ENCODE peak calls at places on chromosomes 6 and 20, in five cellular contexts. V, U, Q, Y and B are unnamed samples.

GRCh38 chr20:63403403-63404105 is 42.4 kb upstream of the CHRNA4 start:
- DNase-seq in V (no peak), U (no peak), Y (no peak), Q (no peak), B (no peak)

GRCh38 chr6:78533426-78533825 is 333.9 kb upstream of the IRAK1BP1 start:
- DNase-seq in Y (no peak), U (no peak), Q (no peak), V (no peak), B (no peak)

GRCh38 chr20:34175072-34175471 is 63.0 kb upstream of the EIF2S2 start:
- DNase-seq in U (no peak), Q (no peak), Y (no peak), V (no peak), B (no peak)

GRCh38 chr6:69974193-69974592 is 107.8 kb downstream of the COL19A1 start:
- DNase-seq in V (peak; percentile 21), U (no peak), Q (peak; percentile 76), Y (no peak), B (no peak)

GRCh38 chr20:51043811-51044210 is 20.9 kb upstream of the KCNG1 start:
- DNase-seq in Q (no peak), U (no peak), Y (peak; percentile 21), V (no peak), B (no peak)

GRCh38 chr6:11538049-11538798 is 675 bp downstream of the TMEM170B start:
- DNase-seq in U (peak; percentile 62), Y (no peak), Q (peak; percentile 56), V (no peak), B (peak; percentile 25)

GRCh38 chr6:3314621-3315020 is 55.9 kb downstream of the PSMG4 start:
- DNase-seq in U (no peak), Y (no peak), V (no peak), Q (no peak), B (no peak)

GRCh38 chr6:30700340-30700739 is 9.6 kb upstream of the NRM start:
- DNase-seq in Q (no peak), Y (no peak), U (no peak), V (no peak), B (no peak)

GRCh38 chr6:167985911-167986595 is 11.4 kb upstream of the KIF25 start:
- DNase-seq in U (no peak), Y (no peak), Q (no peak), V (no peak), B (no peak)

GRCh38 chr20:3843490-3843889 is 3.1 kb upstream of the MAVS start:
- DNase-seq in V (peak; percentile 81), Y (peak; percentile 27), U (no peak), Q (no peak), B (no peak)

GRCh38 chr6:48289841-48290240 is 178.8 kb upstream of the PTCHD4 start:
- DNase-seq in Y (no peak), V (no peak), U (no peak), Q (no peak), B (no peak)

DNA sequence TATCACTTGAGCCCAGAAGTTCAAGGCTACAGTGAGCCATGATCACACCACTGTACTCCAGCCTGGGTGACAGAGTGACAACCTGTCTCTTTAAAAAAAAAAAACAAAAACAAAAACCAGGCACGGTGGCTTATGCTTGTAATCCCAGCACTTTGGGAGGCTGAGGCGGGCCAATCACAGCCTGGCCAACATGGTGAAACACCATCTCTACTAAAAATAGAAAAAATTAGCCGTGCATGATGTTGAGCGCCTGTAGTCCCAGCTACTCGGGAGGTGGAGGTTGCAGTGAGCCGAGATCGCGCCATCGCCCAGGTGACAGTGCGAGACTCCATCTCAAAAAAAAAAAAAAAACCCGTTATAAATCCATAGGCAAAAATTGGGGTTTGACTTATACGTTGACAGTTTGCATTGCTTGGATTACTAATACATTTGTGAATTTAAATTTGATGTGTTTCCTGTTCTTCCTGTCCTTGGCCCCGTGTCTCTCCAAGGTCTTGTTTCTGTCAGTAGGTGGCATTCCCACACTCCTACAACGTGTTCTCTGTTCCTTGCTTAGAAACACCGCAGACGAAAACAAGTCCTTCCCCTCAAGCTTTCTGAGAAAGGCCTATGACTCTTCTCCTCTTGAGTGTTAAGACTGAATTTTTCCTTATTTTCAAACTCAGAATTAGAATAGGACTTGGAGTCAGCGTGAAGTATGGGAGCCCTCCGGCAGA is 147.0 kb downstream of the DTNBP1 start:
- DNase-seq in U (no peak), Y (no peak), Q (no peak), V (no peak), B (no peak)
- TF ChIP-seq CTCF in U (no peak), Y (no peak), Q (no peak), V (no peak), B (no peak)

GRCh38 chr6:82331031-82331773 is 32.4 kb upstream of the TPBG start:
- DNase-seq in Y (peak; percentile 13), U (no peak), V (peak; percentile 70), Q (no peak), B (no peak)
- TF ChIP-seq CTCF in Y (peak; percentile 40), U (no peak), V (peak; percentile 22), Q (peak; percentile 29), B (peak; percentile 12)

DNA sequence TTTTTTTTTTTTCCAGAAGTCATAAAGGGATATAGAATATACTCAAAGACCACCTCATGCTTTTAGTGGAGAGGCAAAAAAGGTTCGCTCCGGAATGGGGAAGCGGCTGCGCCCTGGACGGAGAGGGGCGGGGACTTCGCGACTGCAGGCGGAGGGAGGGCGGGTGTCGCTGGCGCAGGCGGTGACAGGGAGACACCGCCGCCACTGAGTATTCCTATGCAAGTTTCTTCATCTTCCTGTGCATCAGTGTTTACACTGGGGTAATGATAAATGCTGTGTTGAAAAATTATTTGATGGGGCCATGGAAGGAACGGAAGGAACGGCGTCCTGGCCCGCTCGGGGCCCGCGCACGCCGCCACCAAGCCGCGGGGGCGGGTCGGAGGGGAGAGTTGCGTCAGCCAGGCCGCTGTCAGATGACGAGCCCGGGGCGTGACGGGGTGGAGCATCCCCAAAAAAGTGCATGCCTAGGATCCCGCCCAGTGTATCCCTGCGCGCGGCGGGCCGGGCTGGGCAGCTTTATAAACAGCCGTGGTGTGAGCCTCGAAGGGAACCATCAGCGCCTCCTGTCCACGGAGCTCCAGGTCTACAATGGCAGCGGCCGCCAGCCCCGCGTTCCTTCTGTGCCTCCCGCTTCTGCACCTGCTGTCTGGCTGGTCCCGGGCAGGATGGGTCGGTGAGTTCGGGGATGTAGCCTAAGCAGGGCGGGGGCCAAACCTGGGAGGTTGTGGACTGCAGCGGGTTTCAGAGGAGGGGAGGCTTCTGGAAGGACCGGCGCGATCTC is at the start of gene ULBP1:
- DNase-seq in V (peak; percentile 88), U (peak; percentile 66), Q (peak; percentile 51), Y (peak; percentile 66), B (no peak)
- TF ChIP-seq CTCF in V (peak; percentile 14), U (no peak), Q (peak; percentile 22), Y (no peak), B (no peak)

DNA sequence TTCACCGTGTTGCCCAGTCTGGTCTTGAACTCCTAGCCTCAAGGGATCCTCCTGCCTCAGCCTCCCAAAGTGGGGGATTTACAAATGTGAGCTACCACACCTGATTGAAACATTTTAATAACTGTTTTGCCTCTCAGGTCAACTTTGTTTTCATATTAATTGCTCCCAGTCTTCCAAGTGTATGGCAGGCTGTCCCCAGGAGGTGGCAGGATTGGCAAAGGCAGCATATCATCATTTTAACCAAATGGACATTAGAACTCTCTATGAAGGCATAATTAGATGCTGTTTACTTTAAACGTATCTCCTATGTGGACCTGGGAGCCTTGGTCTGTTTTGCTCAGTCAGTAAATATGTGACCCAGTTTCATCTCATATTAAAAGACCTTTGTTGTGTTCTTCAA is 59.2 kb upstream of the CSE1L start:
- DNase-seq in V (peak; percentile 43), U (no peak), Y (no peak), Q (no peak), B (no peak)
- TF ChIP-seq CTCF in V (peak; percentile 64), U (no peak), Y (peak; percentile 28), Q (peak; percentile 28), B (peak; percentile 43)

DNA sequence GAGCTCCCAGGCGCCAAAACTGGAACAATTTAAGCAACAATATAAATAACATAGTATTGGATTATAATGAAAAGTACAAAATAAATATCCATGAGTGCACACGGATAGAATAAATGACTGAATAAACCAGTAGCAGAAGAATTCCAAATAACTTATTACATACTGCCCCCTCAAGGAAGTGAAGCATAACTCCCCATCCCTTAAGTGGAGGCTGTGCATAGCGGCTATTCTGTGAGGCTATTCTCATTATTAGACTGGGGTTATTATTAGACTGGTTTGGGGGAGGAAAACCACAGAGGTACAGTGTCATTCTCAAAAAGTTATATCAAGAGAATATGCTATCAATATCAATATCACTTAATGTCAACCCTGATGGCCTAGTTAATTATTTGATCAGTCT is 94.4 kb upstream of the SIRPA start:
- DNase-seq in Y (no peak), U (no peak), Q (peak; percentile 18), V (no peak), B (no peak)
- TF ChIP-seq CTCF in Y (peak; percentile 66), U (peak; percentile 21), Q (peak; percentile 54), V (peak; percentile 39), B (peak; percentile 17)